ENCODE peak calls at places on chromosome 6, in six cellular contexts. M is H1, R is HCT116, X is HepG2, K is K562, E is GM12878. Y is an unnamed sample.

GRCh38 chr6:90103056-90103793 is 193.4 kb downstream of the BACH2 start:
- DNase-seq in E (peak; percentile 65), K (no peak), X (peak; percentile 43), R (no peak), M (no peak), Y (no peak)

GRCh38 chr6:11426571-11426970 is 111.0 kb upstream of the TMEM170B start:
- DNase-seq in M (no peak), R (no peak), K (no peak), X (no peak), E (no peak), Y (no peak)

GRCh38 chr6:17883665-17884500 is 103.6 kb downstream of the KIF13A start:
- DNase-seq in X (peak; percentile 29), M (no peak), R (no peak), E (no peak), K (no peak), Y (no peak)

GRCh38 chr6:111483736-111484654 is 977 bp upstream of the REV3L start:
- DNase-seq in E (peak; percentile 69), R (peak; percentile 72), K (peak; percentile 89), M (peak; percentile 81), X (peak; percentile 94), Y (peak; percentile 90)

GRCh38 chr6:35140991-35141720 is at the start of gene TCP11:
- DNase-seq in E (no peak), K (peak; percentile 26), R (no peak), M (peak; percentile 62), X (no peak), Y (peak; percentile 26)

GRCh38 chr6:125132058-125132457 is 21.5 kb upstream of the TPD52L1 start:
- DNase-seq in E (no peak), R (no peak), K (no peak), M (no peak), X (no peak), Y (no peak)

GRCh38 chr6:3321042-3321441 is 62.3 kb downstream of the PSMG4 start:
- DNase-seq in E (no peak), K (no peak), R (no peak), M (no peak), X (no peak), Y (no peak)

GRCh38 chr6:127204278-127204677 is 62.4 kb upstream of the RNF146 start:
- DNase-seq in M (no peak), R (no peak), E (no peak), X (no peak), K (no peak), Y (no peak)

GRCh38 chr6:84546427-84546914 is 217.9 kb downstream of the TBX18 start:
- DNase-seq in X (no peak), M (no peak), K (no peak), E (peak; percentile 52), R (no peak), Y (peak; percentile 27)

GRCh38 chr6:138666636-138667035 is 106.9 kb upstream of the CCDC28A start:
- DNase-seq in R (no peak), X (no peak), K (no peak), M (no peak), E (no peak), Y (no peak)

GRCh38 chr6:148502773-148503135 is 160.1 kb downstream of the SASH1 start:
- DNase-seq in E (no peak), R (no peak), X (no peak), M (no peak), K (no peak), Y (no peak)

GRCh38 chr6:4962905-4963304 is 40.9 kb downstream of the RPP40 start:
- DNase-seq in M (no peak), E (no peak), X (no peak), R (no peak), K (no peak), Y (no peak)

GRCh38 chr6:154157706-154158105 is 118.7 kb downstream of the OPRM1 start:
- DNase-seq in K (no peak), M (no peak), X (no peak), E (no peak), R (no peak), Y (no peak)

GRCh38 chr6:56593801-56594318 is 48.8 kb downstream of the DST start:
- DNase-seq in M (no peak), E (peak; percentile 93), R (no peak), K (no peak), X (no peak), Y (no peak)

GRCh38 chr6:153662982-153663381 is 376.1 kb upstream of the OPRM1 start:
- DNase-seq in R (no peak), K (no peak), E (no peak), M (no peak), X (no peak), Y (no peak)

GRCh38 chr6:30042914-30043313 is 18.2 kb upstream of the POLR1H start:
- DNase-seq in K (no peak), M (no peak), E (no peak), R (no peak), X (no peak), Y (no peak)

GRCh38 chr6:107977283-107977682 is 19.3 kb upstream of the SEC63 start:
- DNase-seq in X (no peak), K (no peak), M (no peak), E (no peak), R (no peak), Y (peak; percentile 42)

GRCh38 chr6:29964904-29965872 is 22.9 kb downstream of the HLA-A start:
- DNase-seq in R (peak; percentile 73), M (no peak), K (peak; percentile 87), X (peak; percentile 94), E (peak; percentile 89), Y (peak; percentile 65)

GRCh38 chr6:40347571-40348011 is 239.6 kb downstream of the LRFN2 start:
- DNase-seq in R (no peak), K (peak; percentile 3), X (no peak), M (peak; percentile 55), E (no peak), Y (peak; percentile 24)

GRCh38 chr6:117237561-117237960 is 27.8 kb upstream of the VGLL2 start:
- DNase-seq in E (no peak), K (no peak), M (no peak), X (no peak), R (no peak), Y (no peak)

GRCh38 chr6:43456737-43457126 is 1.4 kb upstream of the DLK2 start:
- DNase-seq in E (no peak), X (no peak), K (peak; percentile 34), M (no peak), R (no peak), Y (no peak)

GRCh38 chr6:163180874-163181541 is 233.5 kb upstream of the QKI start:
- DNase-seq in E (no peak), R (peak; percentile 41), M (peak; percentile 70), X (peak; percentile 91), K (peak; percentile 60), Y (no peak)
- TF ChIP-seq YY1 in E (no peak), R (no peak), M (no peak), X (peak; percentile 77), K (no peak), Y (no peak)

DNA sequence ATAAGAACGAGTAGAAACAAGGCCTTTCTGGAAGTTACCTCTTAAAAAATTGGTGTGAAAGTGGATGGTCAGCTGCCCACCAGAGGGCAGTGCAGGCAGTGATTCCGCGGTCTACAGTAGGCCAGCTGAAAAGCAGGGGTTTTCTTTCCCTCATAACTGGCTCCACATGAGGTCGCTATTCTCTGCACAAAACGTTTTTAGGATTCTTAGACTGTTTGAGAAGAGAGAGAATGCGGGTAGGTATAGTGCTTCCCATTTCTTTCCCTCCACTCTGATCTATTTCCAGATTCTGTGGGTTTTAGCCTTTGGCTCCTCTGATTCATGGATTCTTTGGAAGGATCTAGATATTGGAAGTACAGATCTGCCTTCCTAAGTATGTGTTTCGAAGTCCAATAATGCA is 14.2 kb downstream of the FIG4 start:
- DNase-seq in K (peak; percentile 76), R (peak; percentile 78), E (peak; percentile 59), M (peak; percentile 83), X (peak; percentile 78), Y (peak; percentile 76)
- TF ChIP-seq POLR2AphosphoS5 in K (no peak), R (no peak), E (no peak), M (no peak), X (no peak), Y (no peak)

GRCh38 chr6:167677422-167677789 is 149.3 kb upstream of the AFDN start:
- DNase-seq in M (no peak), X (no peak), R (no peak), K (no peak), E (no peak), Y (no peak)

GRCh38 chr6:167678102-167679101 is 148.3 kb upstream of the AFDN start:
- DNase-seq in R (no peak), K (no peak), X (peak; percentile 51), E (no peak), M (peak; percentile 84), Y (peak; percentile 76)

GRCh38 chr6:167679791-167680604 is 146.7 kb upstream of the AFDN start:
- DNase-seq in X (no peak), M (no peak), R (no peak), K (no peak), E (no peak), Y (no peak)

GRCh38 chr6:167680605-167681149 is 146.0 kb upstream of the AFDN start:
- DNase-seq in K (no peak), R (no peak), M (no peak), X (no peak), E (no peak), Y (no peak)

GRCh38 chr6:167679137-167679736 is 147.5 kb upstream of the AFDN start:
- DNase-seq in X (no peak), M (no peak), R (no peak), E (no peak), K (no peak), Y (no peak)
- H3K4me3 ChIP-seq in X (peak overlapping the region; percentile 46), M (peak overlapping the region; percentile 57), R (no peak overlapping the region), E (no peak overlapping the region), K (no peak overlapping the region), Y (no peak overlapping the region)

GRCh38 chr6:31622678-31623077 is 2.2 kb downstream of the PRRC2A start:
- DNase-seq in R (no peak), K (no peak), X (no peak), M (no peak), E (no peak), Y (peak; percentile 10)

GRCh38 chr6:31621991-31622390 is 1.5 kb downstream of the PRRC2A start:
- DNase-seq in E (no peak), X (no peak), M (no peak), R (no peak), K (no peak), Y (peak; percentile 33)

GRCh38 chr6:31621320-31621939 is 915 bp downstream of the PRRC2A start:
- DNase-seq in M (no peak), K (no peak), R (no peak), X (no peak), E (no peak), Y (peak; percentile 16)

GRCh38 chr6:31620586-31621319 is at the start of gene PRRC2A:
- DNase-seq in M (peak; percentile 90), R (peak; percentile 47), K (peak; percentile 89), E (no peak), X (no peak), Y (peak; percentile 90)

DNA sequence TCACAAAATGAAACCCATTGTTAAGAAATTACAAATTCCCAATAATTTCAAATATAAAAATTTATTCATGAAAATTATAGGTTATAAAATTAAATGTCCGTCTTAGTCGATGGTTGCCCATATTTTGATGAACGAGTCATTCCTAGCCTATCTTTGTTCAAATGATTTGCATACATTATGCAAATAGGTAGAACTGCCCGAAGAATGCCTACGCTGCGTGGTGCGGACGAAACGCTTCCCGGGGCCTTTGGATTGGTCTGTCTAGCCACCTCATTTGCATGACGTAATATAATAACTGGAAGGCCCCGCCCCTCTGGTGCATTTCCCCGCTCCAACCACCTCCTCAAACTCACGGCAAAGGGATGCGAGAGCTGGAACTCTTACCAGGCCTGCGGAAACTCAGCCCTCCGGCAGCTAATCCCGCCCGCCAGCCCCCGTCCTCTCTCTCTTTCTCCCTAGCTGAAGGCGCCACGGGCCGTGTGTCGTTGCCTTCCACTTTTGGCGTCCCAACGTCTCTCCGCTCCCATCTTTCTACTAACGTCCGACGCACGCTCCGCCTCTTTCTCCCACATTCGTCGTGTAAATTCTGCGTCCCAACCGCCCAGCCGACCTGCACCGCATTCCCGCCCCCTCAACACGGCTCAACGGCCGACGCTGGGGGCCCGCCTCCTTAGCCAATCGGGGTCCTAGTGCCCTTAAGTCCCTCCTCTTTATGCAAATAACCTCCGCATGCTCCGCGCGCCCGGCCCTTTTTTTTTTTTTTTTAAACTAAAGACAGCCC is 520 bp upstream of the PRRC2A start:
- DNase-seq in E (peak; percentile 96), K (peak; percentile 99), M (peak; percentile 94), X (peak; percentile 99), R (peak; percentile 98), Y (peak; percentile 96)
- TF ChIP-seq YY1 in E (peak; percentile 83), K (peak; percentile 88), M (no peak), X (peak; percentile 52), R (peak; percentile 13), Y (no peak)

Y was measured in SK-N-SH.